ENCODE peak calls at places on chromosomes 7 and 10, in four cellular contexts. One of them, this sample, is unnamed. For H3K79me2, the result is how much of the 10 kb centered on the place peaks cover.

GRCh38 chr7:139394553-139394952 is 34.9 kb downstream of the LUC7L2 start:
- DNase-seq in HCT116: no peak
- DNase-seq in endothelial cell of umbilical vein: no peak
- DNase-seq in SK-N-SH: no peak
- DNase-seq in this sample: no peak

GRCh38 chr10:31526681-31527080 is 207.7 kb downstream of the ZEB1 start:
- DNase-seq in endothelial cell of umbilical vein: peak
- DNase-seq in HCT116: no peak
- DNase-seq in SK-N-SH: no peak
- DNase-seq in this sample: no peak

GRCh38 chr7:136062625-136063336 is 85.6 kb upstream of the MTPN start:
- DNase-seq in HCT116: no peak
- DNase-seq in endothelial cell of umbilical vein: no peak
- DNase-seq in SK-N-SH: no peak
- DNase-seq in this sample: no peak

GRCh38 chr7:48781783-48782182 is 142.6 kb upstream of the CDC14C start:
- DNase-seq in SK-N-SH: no peak
- DNase-seq in HCT116: no peak
- DNase-seq in endothelial cell of umbilical vein: no peak
- DNase-seq in this sample: no peak

GRCh38 chr7:41885078-41885477 is 182.2 kb upstream of the INHBA start:
- DNase-seq in SK-N-SH: no peak
- DNase-seq in HCT116: no peak
- DNase-seq in endothelial cell of umbilical vein: no peak
- DNase-seq in this sample: no peak

GRCh38 chr7:11726251-11727155 is 105.5 kb downstream of the THSD7A start:
- DNase-seq in SK-N-SH: peak
- DNase-seq in HCT116: no peak
- DNase-seq in endothelial cell of umbilical vein: no peak
- DNase-seq in this sample: no peak

GRCh38 chr7:46173526-46174191 is 252.6 kb upstream of the IGFBP3 start:
- DNase-seq in SK-N-SH: no peak
- DNase-seq in HCT116: no peak
- DNase-seq in endothelial cell of umbilical vein: no peak
- DNase-seq in this sample: no peak

GRCh38 chr7:7996568-7996967 is 28.0 kb downstream of the GLCCI1 start:
- DNase-seq in endothelial cell of umbilical vein: no peak
- DNase-seq in HCT116: no peak
- DNase-seq in SK-N-SH: no peak
- DNase-seq in this sample: peak

GRCh38 chr10:104546756-104547155 is 94.3 kb upstream of the SORCS3 start:
- DNase-seq in SK-N-SH: no peak
- DNase-seq in HCT116: no peak
- DNase-seq in endothelial cell of umbilical vein: no peak
- DNase-seq in this sample: no peak

GRCh38 chr10:69409176-69409495 is 7.6 kb downstream of the TACR2 start:
- DNase-seq in SK-N-SH: no peak
- DNase-seq in HCT116: no peak
- DNase-seq in endothelial cell of umbilical vein: no peak
- DNase-seq in this sample: no peak

GRCh38 chr10:89625041-89625765 is 19.8 kb downstream of the PANK1 start:
- DNase-seq in HCT116: no peak
- DNase-seq in SK-N-SH: no peak
- DNase-seq in endothelial cell of umbilical vein: no peak
- DNase-seq in this sample: no peak

GRCh38 chr7:148944935-148945934 is 61.1 kb upstream of the EZH2 start:
- DNase-seq in HCT116: no peak
- DNase-seq in SK-N-SH: no peak
- DNase-seq in endothelial cell of umbilical vein: no peak
- DNase-seq in this sample: no peak

GRCh38 chr7:90625562-90625961 is 29.4 kb downstream of the CDK14 start:
- DNase-seq in HCT116: no peak
- DNase-seq in SK-N-SH: peak
- DNase-seq in endothelial cell of umbilical vein: peak
- DNase-seq in this sample: no peak

GRCh38 chr7:44375236-44375699 is 49.9 kb upstream of the CAMK2B start:
- DNase-seq in SK-N-SH: peak
- DNase-seq in endothelial cell of umbilical vein: no peak
- DNase-seq in HCT116: no peak
- DNase-seq in this sample: peak

GRCh38 chr10:7605565-7606295 is 61.0 kb downstream of the ITIH5 start:
- DNase-seq in endothelial cell of umbilical vein: no peak
- DNase-seq in HCT116: no peak
- DNase-seq in SK-N-SH: no peak
- DNase-seq in this sample: no peak

GRCh38 chr7:14196555-14196954 is 207.1 kb upstream of the ETV1 start:
- DNase-seq in endothelial cell of umbilical vein: no peak
- DNase-seq in SK-N-SH: no peak
- DNase-seq in HCT116: no peak
- DNase-seq in this sample: no peak

GRCh38 chr10:22816298-22816653 is 101.9 kb upstream of the PIP4K2A start:
- DNase-seq in SK-N-SH: no peak
- DNase-seq in endothelial cell of umbilical vein: peak
- DNase-seq in HCT116: peak
- DNase-seq in this sample: no peak

GRCh38 chr10:35561670-35562069 is 43.5 kb upstream of the GJD4 start:
- DNase-seq in endothelial cell of umbilical vein: no peak
- DNase-seq in HCT116: no peak
- DNase-seq in SK-N-SH: no peak
- DNase-seq in this sample: no peak

GRCh38 chr10:133122171-133122935 is 34.6 kb downstream of the ADGRA1 start:
- DNase-seq in HCT116: no peak
- DNase-seq in SK-N-SH: no peak
- DNase-seq in endothelial cell of umbilical vein: no peak
- DNase-seq in this sample: no peak

GRCh38 chr7:76262683-76263402 is 39.6 kb upstream of the HSPB1 start:
- DNase-seq in SK-N-SH: peak
- DNase-seq in HCT116: peak
- DNase-seq in endothelial cell of umbilical vein: peak
- DNase-seq in this sample: peak

GRCh38 chr10:112981553-112981952 is 31.5 kb downstream of the TCF7L2 start:
- DNase-seq in endothelial cell of umbilical vein: no peak
- DNase-seq in HCT116: no peak
- DNase-seq in SK-N-SH: peak
- DNase-seq in this sample: no peak

GRCh38 chr7:98396768-98397167 is 4.1 kb downstream of the BAIAP2L1 start:
- DNase-seq in endothelial cell of umbilical vein: no peak
- DNase-seq in SK-N-SH: no peak
- DNase-seq in HCT116: no peak
- DNase-seq in this sample: no peak

DNA sequence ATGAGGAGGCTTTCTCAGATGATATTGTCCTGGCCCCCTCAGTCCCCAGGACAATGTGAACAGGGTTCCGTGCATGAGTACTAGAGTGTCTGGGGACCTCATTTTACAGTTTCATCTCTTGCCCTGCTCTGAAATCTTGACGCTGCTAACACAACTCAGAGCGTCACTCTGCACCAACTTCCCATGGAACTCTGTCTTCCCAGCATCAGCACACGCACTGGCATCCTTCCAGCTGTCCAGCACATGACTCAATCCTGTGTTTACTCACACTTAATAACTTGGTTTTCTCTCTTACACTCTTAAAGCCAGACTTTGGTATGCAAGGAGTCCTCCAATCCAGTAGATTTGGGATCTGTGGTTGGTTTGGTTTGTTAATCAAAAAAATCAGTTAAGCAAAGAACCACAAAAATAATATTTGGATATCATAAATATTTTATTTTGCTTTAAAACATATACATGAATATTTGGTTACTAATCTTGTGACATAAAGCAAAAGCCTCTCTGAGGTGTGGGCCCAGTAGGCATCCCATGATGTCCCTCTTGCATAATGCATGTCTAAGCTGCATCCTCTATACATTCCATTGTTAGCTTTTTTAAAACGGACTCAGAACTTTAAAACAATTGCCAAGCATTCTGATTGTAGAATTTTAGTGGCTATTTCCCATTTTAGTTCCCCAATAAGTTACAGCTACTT is 131.0 kb downstream of the CXCL12 start:
- DNase-seq in SK-N-SH: no peak
- DNase-seq in HCT116: no peak
- DNase-seq in endothelial cell of umbilical vein: no peak
- DNase-seq in this sample: peak
- TF ChIP-seq MAX in SK-N-SH: no peak
- TF ChIP-seq MAX in HCT116: no peak
- TF ChIP-seq MAX in endothelial cell of umbilical vein: no peak
- TF ChIP-seq MAX in this sample: peak

DNA sequence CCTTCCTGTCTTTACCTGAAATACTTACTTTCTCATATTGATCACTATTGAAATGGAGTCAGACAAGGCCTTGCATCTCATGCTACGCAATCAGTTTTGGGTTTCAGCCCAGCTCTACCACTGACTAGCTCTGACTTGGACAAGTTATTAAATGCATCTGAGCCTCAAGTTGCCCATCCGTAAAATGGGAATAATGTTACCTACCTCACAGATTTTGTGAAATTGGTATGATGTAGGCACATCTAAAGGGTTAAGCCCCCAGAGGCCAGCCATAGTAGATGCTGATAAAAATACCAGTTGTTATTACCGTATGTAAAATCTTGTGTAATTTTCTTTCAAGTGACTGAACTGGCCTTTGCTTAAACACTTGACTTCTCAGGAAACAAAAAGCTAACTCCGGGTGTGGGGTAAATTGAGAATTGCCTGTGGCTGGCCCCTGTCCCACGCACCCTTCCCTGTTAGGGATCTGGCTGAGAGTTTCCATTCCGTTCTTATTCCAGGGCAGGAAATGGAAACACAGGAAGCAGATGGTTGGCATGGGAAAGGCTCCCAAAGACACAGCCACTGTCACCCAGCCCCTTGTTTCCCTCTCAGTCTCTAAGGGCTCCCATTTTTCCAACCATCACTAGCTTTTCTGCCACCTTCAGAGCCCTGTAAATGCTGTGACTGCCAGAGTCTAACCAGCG is 7.6 kb downstream of the DUSP5 start:
- DNase-seq in SK-N-SH: no peak
- DNase-seq in endothelial cell of umbilical vein: peak
- DNase-seq in HCT116: no peak
- DNase-seq in this sample: no peak
- H3K79me2 ChIP-seq in SK-N-SH: half or more
- H3K79me2 ChIP-seq in endothelial cell of umbilical vein: half or more
- H3K79me2 ChIP-seq in HCT116: half or more
- H3K79me2 ChIP-seq in this sample: under half

GRCh38 chr10:14092749-14093148 is 238.0 kb downstream of the FRMD4A start:
- DNase-seq in endothelial cell of umbilical vein: no peak
- DNase-seq in SK-N-SH: no peak
- DNase-seq in HCT116: no peak
- DNase-seq in this sample: no peak

GRCh38 chr10:14086596-14086995 is 244.1 kb downstream of the FRMD4A start:
- DNase-seq in HCT116: no peak
- DNase-seq in endothelial cell of umbilical vein: no peak
- DNase-seq in SK-N-SH: no peak
- DNase-seq in this sample: no peak

GRCh38 chr10:14093735-14094484 is 236.8 kb downstream of the FRMD4A start:
- DNase-seq in HCT116: no peak
- DNase-seq in endothelial cell of umbilical vein: peak
- DNase-seq in SK-N-SH: peak
- DNase-seq in this sample: no peak

GRCh38 chr10:14087585-14087984 is 243.1 kb downstream of the FRMD4A start:
- DNase-seq in HCT116: no peak
- DNase-seq in endothelial cell of umbilical vein: no peak
- DNase-seq in SK-N-SH: no peak
- DNase-seq in this sample: no peak

DNA sequence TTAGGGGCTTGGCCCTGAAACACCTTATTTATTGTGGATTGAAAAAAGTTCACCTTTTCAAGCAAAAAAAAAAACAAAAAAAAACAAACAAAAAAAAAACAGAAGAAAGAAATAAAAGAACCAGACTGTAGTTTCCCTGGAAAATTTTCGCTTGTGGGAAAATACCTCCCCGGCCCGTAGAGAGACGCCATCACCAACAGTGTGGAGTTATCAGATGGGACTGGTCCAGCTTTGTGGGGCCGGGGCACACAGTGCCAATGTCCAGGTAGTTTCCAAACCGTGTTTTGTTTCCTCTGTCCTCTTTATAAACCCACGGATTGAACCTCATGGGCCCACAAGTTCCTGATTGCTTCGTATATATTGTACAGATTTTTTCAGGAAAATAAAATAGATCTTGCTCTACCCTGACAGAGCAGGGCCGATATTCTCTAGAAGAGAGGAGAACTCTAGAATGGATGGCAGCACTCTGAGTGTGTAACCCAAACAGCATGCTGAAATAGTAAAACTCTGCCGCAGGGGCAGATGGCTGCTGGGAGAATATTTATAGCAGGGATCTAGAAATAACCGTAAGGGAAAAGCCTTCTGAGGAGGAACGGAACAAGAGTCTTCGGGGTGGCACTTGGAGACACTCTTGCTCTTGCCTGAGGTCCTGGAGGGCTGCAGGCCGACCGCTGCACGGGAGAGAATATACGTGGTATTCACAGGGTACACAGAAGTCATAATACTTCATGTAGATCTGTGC is 241.0 kb downstream of the FRMD4A start:
- DNase-seq in endothelial cell of umbilical vein: no peak
- DNase-seq in SK-N-SH: no peak
- DNase-seq in HCT116: no peak
- DNase-seq in this sample: no peak
- TF ChIP-seq MAX in endothelial cell of umbilical vein: no peak
- TF ChIP-seq MAX in SK-N-SH: no peak
- TF ChIP-seq MAX in HCT116: no peak
- TF ChIP-seq MAX in this sample: no peak

GRCh38 chr7:3028767-3029111 is 14.9 kb downstream of the CARD11 start:
- DNase-seq in HCT116: no peak
- DNase-seq in endothelial cell of umbilical vein: no peak
- DNase-seq in SK-N-SH: peak
- DNase-seq in this sample: no peak

GRCh38 chr7:3027005-3027404 is 16.7 kb downstream of the CARD11 start:
- DNase-seq in endothelial cell of umbilical vein: no peak
- DNase-seq in HCT116: no peak
- DNase-seq in SK-N-SH: peak
- DNase-seq in this sample: no peak

GRCh38 chr7:3027455-3027854 is 16.2 kb downstream of the CARD11 start:
- DNase-seq in endothelial cell of umbilical vein: no peak
- DNase-seq in SK-N-SH: no peak
- DNase-seq in HCT116: no peak
- DNase-seq in this sample: no peak

GRCh38 chr7:3029138-3029537 is 14.5 kb downstream of the CARD11 start:
- DNase-seq in HCT116: no peak
- DNase-seq in endothelial cell of umbilical vein: no peak
- DNase-seq in SK-N-SH: no peak
- DNase-seq in this sample: no peak

DNA sequence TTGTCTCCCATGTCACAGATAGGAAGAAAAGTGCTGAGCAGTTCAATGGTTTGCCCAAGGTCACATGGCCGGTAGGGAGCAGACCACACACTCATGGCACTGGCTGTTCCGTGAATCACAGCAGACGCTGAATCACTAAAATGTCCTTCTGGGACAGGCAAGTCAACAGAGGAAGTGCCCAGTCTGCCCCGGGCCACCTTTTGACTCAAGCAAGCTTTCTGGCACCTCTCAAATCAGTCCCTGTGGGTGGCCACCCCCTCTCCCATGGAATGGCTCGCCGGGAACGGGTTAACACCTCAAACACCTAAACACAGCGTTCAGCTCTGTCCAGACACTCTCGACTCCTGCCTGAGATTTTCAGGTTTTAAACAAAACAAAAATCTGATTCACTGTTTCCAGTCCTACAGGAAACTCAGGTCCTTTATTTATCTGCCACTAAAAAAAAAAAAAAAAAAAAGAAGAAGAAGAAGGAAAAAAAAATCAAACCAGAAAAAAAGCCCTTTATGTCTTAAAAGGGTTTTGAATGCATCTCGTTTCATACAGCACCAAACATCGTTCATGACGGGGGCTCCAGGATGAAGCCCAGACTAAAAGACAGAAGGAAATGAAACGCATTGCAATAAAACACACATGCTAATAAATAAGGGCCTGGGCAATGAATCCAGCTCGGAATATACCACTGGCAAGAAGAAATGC is 15.4 kb downstream of the CARD11 start:
- DNase-seq in endothelial cell of umbilical vein: peak
- DNase-seq in HCT116: no peak
- DNase-seq in SK-N-SH: peak
- DNase-seq in this sample: no peak
- H3K79me2 ChIP-seq in endothelial cell of umbilical vein: under half
- H3K79me2 ChIP-seq in HCT116: under half
- H3K79me2 ChIP-seq in SK-N-SH: under half
- H3K79me2 ChIP-seq in this sample: under half

This sample was measured in HepG2.